ENCODE peak calls at places on chromosomes 5 and 9, in nine cellular contexts. D, Z, H, M, L, B, O, R and Y are unnamed samples.

GRCh38 chr5:160033546-160034252 is 24.8 kb downstream of the TTC1 start:
- DNase-seq in D (no peak), Z (no peak), H (no peak), M (no peak), L (no peak), B (no peak), O (no peak), R (no peak), Y (no peak)

GRCh38 chr5:1885777-1886633 is 3.3 kb upstream of the IRX4 start:
- DNase-seq in D (no peak), Z (peak; percentile 30), H (no peak), M (no peak), L (no peak), B (no peak), O (peak; percentile 17), R (no peak), Y (no peak)

GRCh38 chr5:35736280-35736679 is 118.6 kb downstream of the SPEF2 start:
- DNase-seq in D (no peak), Z (no peak), H (no peak), M (no peak), L (no peak), B (no peak), O (no peak), R (no peak), Y (no peak)

GRCh38 chr9:16867571-16868311 is 2.7 kb downstream of the BNC2 start:
- DNase-seq in D (no peak), Z (no peak), H (no peak), M (no peak), L (no peak), B (peak; percentile 57), O (no peak), R (no peak), Y (peak; percentile 38)

GRCh38 chr5:27788184-27788583 is 749.8 kb upstream of the CDH9 start:
- DNase-seq in D (no peak), Z (no peak), H (no peak), M (no peak), L (no peak), B (no peak), O (no peak), R (no peak), Y (no peak)

GRCh38 chr9:27365977-27366376 is 69.0 kb upstream of the EQTN start:
- DNase-seq in D (no peak), Z (no peak), H (peak; percentile 70), M (no peak), L (no peak), B (no peak), O (no peak), R (no peak), Y (no peak)

GRCh38 chr9:78539904-78540303 is 243.0 kb downstream of the PSAT1 start:
- DNase-seq in D (no peak), Z (no peak), H (no peak), M (no peak), L (no peak), B (no peak), O (peak; percentile 85), R (no peak), Y (peak; percentile 66)

GRCh38 chr5:146378981-146379380 is 40.3 kb downstream of the POU4F3 start:
- DNase-seq in D (no peak), Z (no peak), H (no peak), M (no peak), L (no peak), B (no peak), O (no peak), R (no peak), Y (no peak)

GRCh38 chr9:124015091-124015660 is 3.6 kb downstream of the LHX2 start:
- DNase-seq in D (no peak), Z (no peak), H (no peak), M (no peak), L (no peak), B (no peak), O (no peak), R (peak; percentile 33), Y (no peak)

GRCh38 chr5:77076961-77077820 is 9.9 kb downstream of the ZBED3 start:
- DNase-seq in D (peak; percentile 57), Z (peak; percentile 79), H (no peak), M (no peak), L (peak; percentile 67), B (peak; percentile 79), O (peak; percentile 83), R (peak; percentile 84), Y (no peak)

GRCh38 chr9:92642041-92642451 is 27.9 kb downstream of the IPPK start:
- DNase-seq in D (no peak), Z (no peak), H (no peak), M (no peak), L (no peak), B (peak; percentile 61), O (no peak), R (no peak), Y (no peak)

GRCh38 chr5:51194626-51195025 is 188.6 kb upstream of the ISL1 start:
- DNase-seq in D (no peak), Z (no peak), H (no peak), M (no peak), L (no peak), B (no peak), O (no peak), R (no peak), Y (no peak)

DNA sequence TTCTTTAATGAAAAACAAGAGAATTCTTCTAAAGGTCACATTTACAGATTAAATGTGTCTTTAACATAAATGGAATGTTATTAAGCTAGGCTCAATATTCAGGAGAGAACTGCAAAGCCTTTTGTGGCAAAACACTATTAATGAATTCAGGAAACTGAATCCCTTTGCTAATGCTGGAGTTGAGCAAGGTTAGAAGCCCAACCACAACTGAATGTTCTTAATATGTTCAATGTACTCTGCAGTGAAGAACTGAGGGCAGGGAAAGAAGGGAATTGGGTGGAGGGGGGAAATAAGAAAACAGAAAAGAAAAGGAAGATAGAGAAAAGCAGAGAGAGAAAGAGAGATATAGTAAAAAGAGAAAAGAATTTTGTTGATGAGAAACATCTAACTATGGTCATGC is 276.7 kb upstream of the TMEM161B start:
- DNase-seq in D (no peak), Z (no peak), H (no peak), M (no peak), L (no peak), B (no peak), O (no peak), R (no peak), Y (no peak)
- H3K4me3 ChIP-seq in D (no peak overlapping the region), Z (no peak overlapping the region), H (no peak overlapping the region), M (no peak overlapping the region), L (no peak overlapping the region), B (no peak overlapping the region), O (no peak overlapping the region), R (no peak overlapping the region), Y (no peak overlapping the region)

GRCh38 chr9:126307306-126308061 is 19.1 kb upstream of the MVB12B start:
- DNase-seq in D (no peak), Z (no peak), H (no peak), M (no peak), L (no peak), B (no peak), O (no peak), R (no peak), Y (no peak)

GRCh38 chr9:126309427-126310179 is 17.0 kb upstream of the MVB12B start:
- DNase-seq in D (no peak), Z (no peak), H (no peak), M (no peak), L (no peak), B (no peak), O (no peak), R (no peak), Y (peak; percentile 21)

GRCh38 chr9:126316085-126316655 is 10.5 kb upstream of the MVB12B start:
- DNase-seq in D (no peak), Z (no peak), H (no peak), M (no peak), L (no peak), B (no peak), O (no peak), R (no peak), Y (no peak)

GRCh38 chr9:126317513-126317912 is 9.1 kb upstream of the MVB12B start:
- DNase-seq in D (no peak), Z (peak; percentile 53), H (no peak), M (no peak), L (no peak), B (no peak), O (peak; percentile 65), R (no peak), Y (no peak)

GRCh38 chr9:126312584-126313551 is 13.8 kb upstream of the MVB12B start:
- DNase-seq in D (no peak), Z (no peak), H (no peak), M (no peak), L (no peak), B (no peak), O (no peak), R (no peak), Y (no peak)
- H3K4me1 ChIP-seq in D (no peaks in the 10 kb centered on the region), Z (no peaks in the 10 kb centered on the region), H (no peaks in the 10 kb centered on the region), M (no peaks in the 10 kb centered on the region), L (no peaks in the 10 kb centered on the region), B (no peaks in the 10 kb centered on the region), O (no peaks in the 10 kb centered on the region), R (no peaks in the 10 kb centered on the region), Y (no peaks in the 10 kb centered on the region)

GRCh38 chr5:126552614-126553013 is 42.4 kb downstream of the ALDH7A1 start:
- DNase-seq in D (no peak), Z (no peak), H (no peak), M (no peak), L (no peak), B (no peak), O (no peak), R (no peak), Y (no peak)
- H3K36me3 ChIP-seq in D (peaks cover 23% of the 10 kb centered on the region), Z (no peaks in the 10 kb centered on the region), H (no peaks in the 10 kb centered on the region), M (peaks cover 11% of the 10 kb centered on the region), L (peaks cover 27% of the 10 kb centered on the region), B (peaks cover 77% of the 10 kb centered on the region), O (peaks cover 79% of the 10 kb centered on the region), R (peaks cover 69% of the 10 kb centered on the region), Y (peaks cover 73% of the 10 kb centered on the region)

GRCh38 chr9:94919376-94920098 is 193.0 kb downstream of the AOPEP start:
- DNase-seq in D (no peak), Z (no peak), H (no peak), M (peak; percentile 59), L (no peak), B (no peak), O (no peak), R (peak; percentile 73), Y (peak; percentile 62)
- H3K4me3 ChIP-seq in D (no peak overlapping the region), Z (no peak overlapping the region), H (no peak overlapping the region), M (no peak overlapping the region), L (no peak overlapping the region), B (no peak overlapping the region), O (no peak overlapping the region), R (no peak overlapping the region), Y (no peak overlapping the region)

GRCh38 chr9:134329886-134330285 is 3.6 kb downstream of the RXRA start:
- DNase-seq in D (no peak), Z (no peak), H (no peak), M (no peak), L (no peak), B (peak; percentile 96), O (peak; percentile 90), R (no peak), Y (no peak)
- H3K4me1 ChIP-seq in D (peaks cover 58% of the 10 kb centered on the region), Z (no peaks in the 10 kb centered on the region), H (no peaks in the 10 kb centered on the region), M (peaks cover 59% of the 10 kb centered on the region), L (peaks cover 80% of the 10 kb centered on the region), B (peaks cover 70% of the 10 kb centered on the region), O (peaks cover 70% of the 10 kb centered on the region), R (peaks cover 62% of the 10 kb centered on the region), Y (peaks cover 25% of the 10 kb centered on the region)

GRCh38 chr9:135914921-135915320 is 7.6 kb upstream of the CAMSAP1 start:
- DNase-seq in D (no peak), Z (peak; percentile 15), H (no peak), M (no peak), L (no peak), B (no peak), O (no peak), R (peak; percentile 29), Y (no peak)
- H3K36me3 ChIP-seq in D (peaks cover 20% of the 10 kb centered on the region), Z (peaks cover 11% of the 10 kb centered on the region), H (peaks cover 3% of the 10 kb centered on the region), M (peaks cover 39% of the 10 kb centered on the region), L (peaks cover 46% of the 10 kb centered on the region), B (no peaks in the 10 kb centered on the region), O (peaks cover 52% of the 10 kb centered on the region), R (peaks cover 6% of the 10 kb centered on the region), Y (peaks cover 54% of the 10 kb centered on the region)

GRCh38 chr9:133580416-133580738 is 28.8 kb downstream of the FAM163B start:
- DNase-seq in D (no peak), Z (no peak), H (no peak), M (no peak), L (no peak), B (no peak), O (no peak), R (no peak), Y (no peak)
- H3K4me3 ChIP-seq in D (no peak overlapping the region), Z (no peak overlapping the region), H (no peak overlapping the region), M (no peak overlapping the region), L (no peak overlapping the region), B (no peak overlapping the region), O (no peak overlapping the region), R (no peak overlapping the region), Y (no peak overlapping the region)